ENCODE peak calls at places on chromosomes 5 and 9, in seven cellular contexts. Z is K562, L is HepG2, Y is IMR-90, H is A549, O is GM12878, V is WTC11. K is an unnamed sample.

GRCh38 chr9:98962181-98962560 is 18.5 kb downstream of the COL15A1 start:
- DNase-seq in H (no peak), O (no peak), V (no peak), L (no peak), Z (no peak), Y (peak), K (no peak)

GRCh38 chr5:39775458-39776365 is 350.9 kb upstream of the DAB2 start:
- DNase-seq in Z (no peak), V (no peak), H (peak), L (no peak), Y (peak), O (no peak), K (no peak)

GRCh38 chr9:20898885-20899554 is 132.4 kb downstream of the HACD4 start:
- DNase-seq in Z (no peak), H (no peak), O (no peak), Y (peak), V (no peak), L (no peak), K (peak)

GRCh38 chr9:8571648-8572047 is 772.1 kb upstream of the DMAC1 start:
- DNase-seq in O (no peak), Y (no peak), L (no peak), V (no peak), H (no peak), Z (no peak), K (no peak)

GRCh38 chr9:33263936-33264472 is 504 bp downstream of the BAG1 start:
- DNase-seq in V (no peak), Y (no peak), Z (no peak), L (peak), O (no peak), H (no peak), K (peak)

GRCh38 chr5:124438390-124439380 is 307.8 kb downstream of the ZNF608 start:
- DNase-seq in Y (no peak), Z (no peak), V (peak), L (no peak), O (no peak), H (no peak), K (no peak)

GRCh38 chr5:36530249-36530648 is 76.2 kb upstream of the SLC1A3 start:
- DNase-seq in V (no peak), H (no peak), L (no peak), O (no peak), Z (no peak), Y (no peak), K (no peak)

GRCh38 chr5:2686725-2687124 is 64.8 kb downstream of the IRX2 start:
- DNase-seq in Y (no peak), Z (no peak), V (peak), H (no peak), O (no peak), L (no peak), K (no peak)

GRCh38 chr9:133029994-133030316 is 842 bp upstream of the GTF3C5 start:
- DNase-seq in V (no peak), Z (no peak), Y (no peak), L (no peak), O (no peak), H (no peak), K (no peak)

GRCh38 chr5:134610715-134611114 is 21.9 kb downstream of the SAR1B start:
- DNase-seq in Y (no peak), Z (no peak), V (no peak), H (no peak), L (no peak), O (no peak), K (no peak)

GRCh38 chr5:75335952-75336624 is 932 bp upstream of the HMGCR start:
- DNase-seq in H (peak), O (peak), Z (peak), L (peak), Y (peak), V (no peak), K (peak)

GRCh38 chr9:131640438-131641181 is 95.3 kb downstream of the PRRT1B start:
- DNase-seq in Y (no peak), Z (no peak), L (no peak), V (no peak), O (no peak), H (no peak), K (no peak)

GRCh38 chr9:96420468-96421219 is 2.5 kb upstream of the ZNF367 start:
- DNase-seq in V (no peak), Y (peak), Z (no peak), O (peak), L (peak), H (peak), K (no peak)

GRCh38 chr5:76617229-76617628 is 6.0 kb downstream of the F2RL2 start:
- DNase-seq in Y (no peak), V (no peak), L (no peak), H (peak), O (no peak), Z (no peak), K (no peak)

GRCh38 chr5:1134478-1134877 is 22.6 kb upstream of the SLC12A7 start:
- DNase-seq in Y (no peak), O (peak), V (no peak), L (peak), H (no peak), Z (no peak), K (no peak)

GRCh38 chr9:91156451-91157234 is 205.1 kb downstream of the AUH start:
- DNase-seq in Y (no peak), H (no peak), L (no peak), O (no peak), V (no peak), Z (no peak), K (no peak)

GRCh38 chr5:26700759-26701384 is 337.5 kb downstream of the CDH9 start:
- DNase-seq in V (peak), H (peak), L (peak), O (no peak), Z (peak), Y (no peak), K (peak)

GRCh38 chr5:34570721-34571379 is 85.3 kb upstream of the RAI14 start:
- DNase-seq in Z (no peak), H (no peak), Y (peak), V (no peak), L (no peak), O (no peak), K (no peak)

GRCh38 chr5:172305380-172305779 is 21.8 kb upstream of the UBTD2 start:
- DNase-seq in Z (no peak), H (no peak), V (no peak), O (no peak), L (no peak), Y (no peak), K (no peak)

GRCh38 chr9:123544007-123544827 is 188.2 kb downstream of the CRB2 start:
- DNase-seq in Z (peak), O (no peak), V (no peak), L (peak), H (peak), Y (peak), K (peak)

GRCh38 chr5:2129581-2130272 is 247.0 kb upstream of the IRX4 start:
- DNase-seq in H (no peak), L (no peak), V (no peak), Y (no peak), O (no peak), Z (no peak), K (no peak)

GRCh38 chr5:93800988-93801811 is 59.8 kb upstream of the POU5F2 start:
- DNase-seq in Z (no peak), Y (peak), H (peak), V (no peak), O (peak), L (peak), K (peak)

GRCh38 chr5:151238303-151238741 is 14.4 kb upstream of the CCDC69 start:
- DNase-seq in Y (no peak), L (no peak), V (peak), H (no peak), O (no peak), Z (no peak), K (no peak)

GRCh38 chr5:38641003-38641402 is 84.6 kb upstream of the LIFR start:
- DNase-seq in H (no peak), Z (no peak), L (no peak), O (no peak), Y (no peak), V (no peak), K (no peak)
- TF ChIP-seq USF2 in H (no peak), Z (no peak), L (no peak), O (no peak), Y (no peak), V (no peak), K (no peak)

GRCh38 chr9:109498195-109499060 is at the start of gene PTPN3:
- DNase-seq in O (no peak), V (peak), L (no peak), Z (no peak), H (peak), Y (no peak), K (peak)
- TF ChIP-seq USF2 in O (no peak), V (no peak), L (no peak), Z (no peak), H (no peak), Y (no peak), K (no peak)

DNA sequence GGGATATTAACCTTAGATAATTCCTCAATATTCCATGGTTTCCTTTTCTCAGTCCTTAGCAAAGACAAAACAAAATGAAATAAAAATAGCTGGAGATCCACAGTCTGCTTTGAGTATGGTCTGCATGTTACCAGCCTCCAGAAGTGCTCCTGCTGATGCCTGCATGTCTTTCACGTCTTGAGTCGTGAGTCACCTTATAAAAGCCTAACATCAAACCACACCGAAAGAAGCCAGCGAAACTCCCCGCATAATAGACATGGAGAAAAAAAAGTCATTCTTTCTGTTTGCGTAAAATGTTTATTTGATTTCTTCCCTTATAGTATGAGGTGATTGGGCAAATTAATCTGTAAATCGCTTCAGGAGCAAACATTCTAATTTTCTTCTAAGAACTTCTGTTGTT is 380.5 kb downstream of the SLCO4C1 start:
- DNase-seq in H (peak), O (no peak), V (no peak), Y (no peak), L (no peak), Z (no peak), K (no peak)
- TF ChIP-seq USF2 in H (no peak), O (no peak), V (no peak), Y (no peak), L (no peak), Z (no peak), K (no peak)

DNA sequence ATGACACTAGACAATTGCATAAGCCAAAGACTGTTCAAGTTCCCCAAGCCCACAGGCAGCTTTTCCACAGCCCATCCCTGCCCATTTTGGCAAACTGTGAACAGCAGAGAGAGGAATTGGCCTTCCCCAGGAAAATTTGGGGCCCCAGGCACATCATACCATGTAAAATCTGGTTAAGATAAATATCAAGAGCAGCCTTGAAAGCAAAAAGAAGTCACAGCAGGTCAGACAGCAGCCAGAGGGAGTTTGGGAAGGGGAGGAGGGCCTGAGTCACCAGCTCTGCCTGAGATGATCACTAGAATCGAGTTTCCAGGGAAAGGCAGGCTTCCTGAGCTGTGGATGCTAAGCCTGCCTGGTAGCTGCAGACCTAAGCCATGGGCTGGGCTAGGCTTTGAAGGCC is 179.2 kb downstream of the RFK start:
- DNase-seq in V (no peak), L (no peak), O (no peak), Y (peak), Z (no peak), H (peak), K (no peak)
- TF ChIP-seq USF2 in V (no peak), L (no peak), O (no peak), Y (no peak), Z (no peak), H (no peak), K (no peak)

GRCh38 chr5:143796753-143797152 is 15.2 kb upstream of the HMHB1 start:
- DNase-seq in V (no peak), O (no peak), L (no peak), H (no peak), Z (no peak), Y (no peak), K (no peak)
- TF ChIP-seq USF2 in V (no peak), O (no peak), L (no peak), H (no peak), Z (no peak), Y (no peak), K (no peak)

DNA sequence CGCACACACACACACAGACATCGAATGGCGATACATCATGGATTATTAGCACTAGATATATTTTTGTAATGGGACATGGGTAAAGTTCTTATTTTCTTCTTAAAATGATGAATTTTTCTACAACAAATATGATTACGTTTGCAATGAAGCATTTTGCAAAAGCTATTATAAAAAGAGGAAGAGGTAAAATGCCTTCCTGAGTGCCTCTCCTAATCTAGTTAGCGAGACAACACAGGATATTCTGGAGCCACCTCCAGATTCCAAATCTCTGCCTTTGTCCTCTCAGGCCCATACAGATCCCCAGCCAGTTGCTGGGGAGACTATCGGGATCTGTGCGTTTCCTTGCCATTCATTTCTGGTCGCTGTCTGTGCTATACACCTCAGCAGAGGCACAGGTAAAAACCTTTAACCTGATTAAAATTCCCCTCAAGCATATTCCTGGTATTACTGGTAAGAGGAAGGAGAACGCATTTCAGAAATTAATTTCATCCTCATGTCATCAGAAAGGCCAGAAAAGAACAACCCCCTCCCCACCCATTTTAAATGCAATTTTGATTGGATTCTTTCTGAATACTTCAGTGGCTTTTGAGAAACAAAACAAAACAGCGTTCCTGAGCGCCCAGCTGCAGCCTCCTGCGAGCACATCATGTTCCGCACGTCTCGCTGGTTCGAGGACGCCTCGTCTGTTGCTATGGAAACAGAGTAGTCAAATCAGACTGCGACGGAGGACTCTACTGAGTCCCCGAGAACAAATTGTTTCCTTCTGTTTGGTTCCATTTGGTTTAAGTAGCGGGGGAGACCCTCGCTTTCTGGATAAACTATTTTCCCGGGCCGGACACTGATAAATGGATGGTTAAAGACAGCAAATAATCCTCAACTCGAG is 69.3 kb downstream of the SLC28A3 start:
- DNase-seq in L (no peak), Y (peak), Z (no peak), O (no peak), V (peak), H (no peak), K (peak)
- TF ChIP-seq USF2 in L (no peak), Y (no peak), Z (no peak), O (no peak), V (no peak), H (no peak), K (no peak)

GRCh38 chr5:59401637-59402036 is 491.9 kb downstream of the PDE4D start:
- DNase-seq in H (no peak), L (no peak), Y (no peak), O (no peak), V (no peak), Z (no peak), K (no peak)
- TF ChIP-seq USF2 in H (no peak), L (no peak), Y (no peak), O (no peak), V (no peak), Z (no peak), K (no peak)

GRCh38 chr9:136191549-136192286 is 13.2 kb downstream of the LHX3 start:
- DNase-seq in H (no peak), O (no peak), Y (no peak), V (no peak), L (no peak), Z (peak), K (no peak)

GRCh38 chr9:136190656-136191548 is 14.0 kb downstream of the LHX3 start:
- DNase-seq in V (no peak), L (no peak), H (no peak), O (no peak), Y (no peak), Z (no peak), K (no peak)

GRCh38 chr9:136190237-136190601 is 14.7 kb downstream of the LHX3 start:
- DNase-seq in H (no peak), L (no peak), Y (no peak), O (no peak), V (no peak), Z (peak), K (no peak)

GRCh38 chr9:136187683-136188586 is 17.0 kb downstream of the LHX3 start:
- DNase-seq in H (no peak), Z (no peak), O (no peak), V (peak), Y (no peak), L (no peak), K (no peak)

DNA sequence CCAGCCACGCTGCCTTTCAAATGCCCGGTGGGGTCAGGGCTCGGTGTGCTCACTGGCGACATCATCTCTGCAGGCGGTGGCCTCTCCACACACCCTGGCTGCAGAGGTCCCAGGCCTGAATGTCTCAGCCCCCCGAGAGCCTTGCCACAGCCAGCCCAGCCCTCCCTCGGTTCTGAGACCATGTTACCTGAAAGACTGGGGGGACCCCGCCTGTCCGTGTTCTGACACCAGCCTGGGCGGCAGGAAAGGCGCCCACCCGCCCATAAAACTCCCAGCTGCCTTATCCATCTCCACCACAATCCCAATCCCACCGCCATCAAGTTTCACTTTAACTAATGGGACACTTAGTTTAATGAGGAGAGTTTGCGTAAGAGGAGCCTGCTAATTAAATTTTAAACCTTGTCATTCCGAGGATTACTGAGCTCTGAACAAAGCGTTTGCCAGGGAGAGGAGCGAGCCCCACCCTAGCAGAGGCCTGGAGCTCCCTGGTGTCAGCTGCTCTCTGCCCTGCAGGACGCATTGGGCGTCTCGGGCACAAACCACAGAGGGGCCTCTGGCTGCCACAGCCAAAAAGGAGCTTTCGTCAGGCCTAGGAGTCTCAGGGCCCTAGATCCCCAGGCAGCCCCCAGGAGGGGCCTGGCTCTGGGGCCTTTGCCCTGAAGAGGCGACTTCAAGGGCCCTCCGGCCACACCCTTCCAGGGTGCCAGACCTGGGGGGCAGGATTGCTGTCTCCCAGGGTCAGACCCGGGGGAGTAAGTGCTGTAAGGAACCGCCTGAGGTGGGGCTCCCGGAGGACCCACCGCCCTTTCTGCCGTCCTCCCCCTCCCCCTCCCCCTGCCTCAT is 15.3 kb downstream of the LHX3 start:
- DNase-seq in L (no peak), H (no peak), Y (no peak), Z (no peak), V (peak), O (no peak), K (peak)
- TF ChIP-seq USF2 in L (no peak), H (no peak), Y (no peak), Z (no peak), V (no peak), O (no peak), K (no peak)

GRCh38 chr9:127522727-127523126 is 71.4 kb downstream of the LRSAM1 start:
- DNase-seq in L (no peak), H (peak), O (no peak), V (no peak), Z (no peak), Y (no peak), K (no peak)
- TF ChIP-seq USF2 in L (no peak), H (no peak), O (no peak), V (no peak), Z (no peak), Y (no peak), K (no peak)

GRCh38 chr9:37501957-37502596 is 16.3 kb downstream of the POLR1E start:
- DNase-seq in Z (no peak), L (peak), Y (no peak), H (no peak), O (no peak), V (no peak), K (no peak)

GRCh38 chr9:37507586-37508134 is 21.9 kb downstream of the POLR1E start:
- DNase-seq in Z (no peak), H (no peak), L (no peak), V (no peak), Y (no peak), O (no peak), K (no peak)

GRCh38 chr9:37499297-37499696 is 13.5 kb downstream of the POLR1E start:
- DNase-seq in O (no peak), L (no peak), Y (no peak), Z (no peak), H (no peak), V (no peak), K (no peak)

GRCh38 chr9:37508135-37508833 is 22.5 kb downstream of the POLR1E start:
- DNase-seq in L (peak), H (no peak), Y (no peak), O (no peak), Z (no peak), V (no peak), K (no peak)

GRCh38 chr9:37503736-37504135 is 18.0 kb downstream of the POLR1E start:
- DNase-seq in V (no peak), L (no peak), Z (no peak), O (no peak), H (no peak), Y (peak), K (no peak)
- TF ChIP-seq USF2 in V (no peak), L (no peak), Z (no peak), O (no peak), H (no peak), Y (no peak), K (no peak)

K was measured in SK-N-SH.